ENCODE peak calls at places on chromosome 20, in five cellular contexts. One of them, this sample, is unnamed.

GRCh38 chr20:57594092-57594911 is 25.9 kb downstream of the ZBP1 start:
- DNase-seq in RWPE1: peak; percentile 77
- DNase-seq in dorsolateral prefrontal cortex: peak; percentile 58
- DNase-seq in lower lobe of right lung: peak; percentile 74
- DNase-seq in lung: peak; percentile 37
- DNase-seq in this sample: peak; percentile 43

GRCh38 chr20:46641424-46641823 is 9.8 kb downstream of the SLC13A3 start:
- DNase-seq in dorsolateral prefrontal cortex: no peak
- DNase-seq in lung: no peak
- DNase-seq in RWPE1: no peak
- DNase-seq in lower lobe of right lung: no peak
- DNase-seq in this sample: no peak

GRCh38 chr20:57211949-57212889 is 54.2 kb downstream of the BMP7 start:
- DNase-seq in RWPE1: peak; percentile 100
- DNase-seq in dorsolateral prefrontal cortex: no peak
- DNase-seq in lower lobe of right lung: no peak
- DNase-seq in lung: no peak
- DNase-seq in this sample: no peak

GRCh38 chr20:9298906-9299305 is 215.5 kb upstream of the LAMP5 start:
- DNase-seq in RWPE1: no peak
- DNase-seq in lung: no peak
- DNase-seq in dorsolateral prefrontal cortex: no peak
- DNase-seq in lower lobe of right lung: no peak
- DNase-seq in this sample: no peak

GRCh38 chr20:20498081-20498861 is 130.4 kb downstream of the INSM1 start:
- DNase-seq in lower lobe of right lung: no peak
- DNase-seq in dorsolateral prefrontal cortex: no peak
- DNase-seq in RWPE1: no peak
- DNase-seq in lung: no peak
- DNase-seq in this sample: no peak

GRCh38 chr20:23103284-23104018 is 17.3 kb upstream of the CD93 start:
- DNase-seq in lower lobe of right lung: no peak
- DNase-seq in dorsolateral prefrontal cortex: no peak
- DNase-seq in lung: no peak
- DNase-seq in RWPE1: no peak
- DNase-seq in this sample: no peak

GRCh38 chr20:57161478-57162194 is 104.8 kb downstream of the BMP7 start:
- DNase-seq in lower lobe of right lung: no peak
- DNase-seq in lung: no peak
- DNase-seq in dorsolateral prefrontal cortex: no peak
- DNase-seq in RWPE1: no peak
- DNase-seq in this sample: no peak

GRCh38 chr20:1855113-1855512 is 40.1 kb upstream of the SIRPA start:
- DNase-seq in lung: no peak
- DNase-seq in lower lobe of right lung: no peak
- DNase-seq in RWPE1: no peak
- DNase-seq in dorsolateral prefrontal cortex: no peak
- DNase-seq in this sample: no peak

GRCh38 chr20:56828402-56828801 is 199.3 kb downstream of the TFAP2C start:
- DNase-seq in dorsolateral prefrontal cortex: no peak
- DNase-seq in RWPE1: no peak
- DNase-seq in lung: no peak
- DNase-seq in lower lobe of right lung: no peak
- DNase-seq in this sample: no peak

GRCh38 chr20:56778765-56779195 is 149.7 kb downstream of the TFAP2C start:
- DNase-seq in dorsolateral prefrontal cortex: no peak
- DNase-seq in lower lobe of right lung: no peak
- DNase-seq in RWPE1: no peak
- DNase-seq in lung: no peak
- DNase-seq in this sample: peak; percentile 87

GRCh38 chr20:10090588-10091166 is 55.9 kb downstream of the ANKEF1 start:
- DNase-seq in lung: peak; percentile 35
- DNase-seq in lower lobe of right lung: peak; percentile 52
- DNase-seq in RWPE1: peak; percentile 64
- DNase-seq in dorsolateral prefrontal cortex: peak; percentile 41
- DNase-seq in this sample: peak; percentile 19

GRCh38 chr20:10779911-10780310 is 106.1 kb upstream of the JAG1 start:
- DNase-seq in lung: no peak
- DNase-seq in lower lobe of right lung: no peak
- DNase-seq in RWPE1: no peak
- DNase-seq in dorsolateral prefrontal cortex: no peak
- DNase-seq in this sample: no peak

GRCh38 chr20:3786126-3786484 is 435 bp downstream of the CENPB start:
- DNase-seq in dorsolateral prefrontal cortex: peak; percentile 61
- DNase-seq in lower lobe of right lung: peak; percentile 77
- DNase-seq in lung: no peak
- DNase-seq in RWPE1: no peak
- DNase-seq in this sample: peak; percentile 60

GRCh38 chr20:6994452-6994851 is 227.0 kb downstream of the BMP2 start:
- DNase-seq in dorsolateral prefrontal cortex: no peak
- DNase-seq in lung: no peak
- DNase-seq in lower lobe of right lung: no peak
- DNase-seq in RWPE1: peak; percentile 90
- DNase-seq in this sample: no peak

GRCh38 chr20:57102566-57102965 is 163.9 kb downstream of the BMP7 start:
- DNase-seq in lower lobe of right lung: peak; percentile 14
- DNase-seq in RWPE1: no peak
- DNase-seq in dorsolateral prefrontal cortex: no peak
- DNase-seq in lung: no peak
- DNase-seq in this sample: no peak

GRCh38 chr20:17967595-17968365 is 814 bp downstream of the SNX5 start:
- DNase-seq in dorsolateral prefrontal cortex: no peak
- DNase-seq in RWPE1: no peak
- DNase-seq in lower lobe of right lung: no peak
- DNase-seq in lung: no peak
- DNase-seq in this sample: no peak

GRCh38 chr20:19291818-19292132 is 79.3 kb downstream of the SLC24A3 start:
- DNase-seq in lower lobe of right lung: no peak
- DNase-seq in RWPE1: no peak
- DNase-seq in dorsolateral prefrontal cortex: no peak
- DNase-seq in lung: no peak
- DNase-seq in this sample: no peak

GRCh38 chr20:54208492-54209044 is 681 bp downstream of the PFDN4 start:
- DNase-seq in RWPE1: peak; percentile 55
- DNase-seq in lung: no peak
- DNase-seq in lower lobe of right lung: no peak
- DNase-seq in dorsolateral prefrontal cortex: no peak
- DNase-seq in this sample: peak; percentile 43

GRCh38 chr20:61169870-61170269 is 82.2 kb upstream of the CDH4 start:
- DNase-seq in dorsolateral prefrontal cortex: no peak
- DNase-seq in lung: no peak
- DNase-seq in RWPE1: no peak
- DNase-seq in lower lobe of right lung: no peak
- DNase-seq in this sample: no peak

GRCh38 chr20:46559001-46559400 is 8.5 kb upstream of the OCSTAMP start:
- DNase-seq in dorsolateral prefrontal cortex: no peak
- DNase-seq in RWPE1: no peak
- DNase-seq in lower lobe of right lung: no peak
- DNase-seq in lung: no peak
- DNase-seq in this sample: no peak

GRCh38 chr20:9912858-9913434 is 74.1 kb upstream of the PAK5 start:
- DNase-seq in RWPE1: peak; percentile 39
- DNase-seq in lower lobe of right lung: peak; percentile 44
- DNase-seq in dorsolateral prefrontal cortex: peak; percentile 45
- DNase-seq in lung: peak; percentile 38
- DNase-seq in this sample: peak; percentile 45

GRCh38 chr20:33334111-33334510 is 51.1 kb downstream of the BPIFB1 start:
- DNase-seq in lung: no peak
- DNase-seq in RWPE1: no peak
- DNase-seq in dorsolateral prefrontal cortex: no peak
- DNase-seq in lower lobe of right lung: no peak
- DNase-seq in this sample: no peak

GRCh38 chr20:44692932-44693476 is 22.2 kb upstream of the CCN5 start:
- DNase-seq in lower lobe of right lung: no peak
- DNase-seq in RWPE1: peak; percentile 98
- DNase-seq in dorsolateral prefrontal cortex: no peak
- DNase-seq in lung: peak; percentile 62
- DNase-seq in this sample: no peak
- TF ChIP-seq CTCF in lower lobe of right lung: no peak
- TF ChIP-seq CTCF in RWPE1: no peak
- TF ChIP-seq CTCF in dorsolateral prefrontal cortex: no peak
- TF ChIP-seq CTCF in lung: no peak
- TF ChIP-seq CTCF in this sample: no peak

GRCh38 chr20:36468149-36469000 is 72.9 kb upstream of the MYL9 start:
- DNase-seq in lung: no peak
- DNase-seq in RWPE1: no peak
- DNase-seq in dorsolateral prefrontal cortex: peak; percentile 62
- DNase-seq in lower lobe of right lung: no peak
- DNase-seq in this sample: no peak
- TF ChIP-seq CTCF in lung: no peak
- TF ChIP-seq CTCF in RWPE1: no peak
- TF ChIP-seq CTCF in dorsolateral prefrontal cortex: no peak
- TF ChIP-seq CTCF in lower lobe of right lung: no peak
- TF ChIP-seq CTCF in this sample: no peak

GRCh38 chr20:62965363-62965771 is 12.9 kb downstream of the SLC17A9 start:
- DNase-seq in RWPE1: no peak
- DNase-seq in lower lobe of right lung: no peak
- DNase-seq in dorsolateral prefrontal cortex: no peak
- DNase-seq in lung: no peak
- DNase-seq in this sample: no peak
- TF ChIP-seq CTCF in RWPE1: no peak
- TF ChIP-seq CTCF in lower lobe of right lung: no peak
- TF ChIP-seq CTCF in dorsolateral prefrontal cortex: no peak
- TF ChIP-seq CTCF in lung: no peak
- TF ChIP-seq CTCF in this sample: no peak

GRCh38 chr20:25065625-25066338 is 7.8 kb upstream of the ACSS1 start:
- DNase-seq in RWPE1: peak; percentile 65
- DNase-seq in lower lobe of right lung: no peak
- DNase-seq in lung: peak; percentile 62
- DNase-seq in dorsolateral prefrontal cortex: peak; percentile 72
- DNase-seq in this sample: peak; percentile 60
- TF ChIP-seq CTCF in RWPE1: peak; percentile 83
- TF ChIP-seq CTCF in lower lobe of right lung: peak; percentile 81
- TF ChIP-seq CTCF in lung: peak; percentile 83
- TF ChIP-seq CTCF in dorsolateral prefrontal cortex: peak; percentile 87
- TF ChIP-seq CTCF in this sample: peak; percentile 82

GRCh38 chr20:50850721-50851286 is 55.9 kb downstream of the BCAS4 start:
- DNase-seq in lung: no peak
- DNase-seq in lower lobe of right lung: no peak
- DNase-seq in RWPE1: no peak
- DNase-seq in dorsolateral prefrontal cortex: no peak
- DNase-seq in this sample: no peak
- TF ChIP-seq CTCF in lung: no peak
- TF ChIP-seq CTCF in lower lobe of right lung: no peak
- TF ChIP-seq CTCF in RWPE1: no peak
- TF ChIP-seq CTCF in dorsolateral prefrontal cortex: no peak
- TF ChIP-seq CTCF in this sample: no peak

GRCh38 chr20:44888226-44889103 is 3.0 kb downstream of the YWHAB start:
- DNase-seq in lower lobe of right lung: no peak
- DNase-seq in RWPE1: peak; percentile 78
- DNase-seq in lung: no peak
- DNase-seq in dorsolateral prefrontal cortex: no peak
- DNase-seq in this sample: no peak
- TF ChIP-seq CTCF in lower lobe of right lung: peak; percentile 33
- TF ChIP-seq CTCF in RWPE1: peak; percentile 22
- TF ChIP-seq CTCF in lung: no peak
- TF ChIP-seq CTCF in dorsolateral prefrontal cortex: peak; percentile 39
- TF ChIP-seq CTCF in this sample: peak; percentile 34

DNA sequence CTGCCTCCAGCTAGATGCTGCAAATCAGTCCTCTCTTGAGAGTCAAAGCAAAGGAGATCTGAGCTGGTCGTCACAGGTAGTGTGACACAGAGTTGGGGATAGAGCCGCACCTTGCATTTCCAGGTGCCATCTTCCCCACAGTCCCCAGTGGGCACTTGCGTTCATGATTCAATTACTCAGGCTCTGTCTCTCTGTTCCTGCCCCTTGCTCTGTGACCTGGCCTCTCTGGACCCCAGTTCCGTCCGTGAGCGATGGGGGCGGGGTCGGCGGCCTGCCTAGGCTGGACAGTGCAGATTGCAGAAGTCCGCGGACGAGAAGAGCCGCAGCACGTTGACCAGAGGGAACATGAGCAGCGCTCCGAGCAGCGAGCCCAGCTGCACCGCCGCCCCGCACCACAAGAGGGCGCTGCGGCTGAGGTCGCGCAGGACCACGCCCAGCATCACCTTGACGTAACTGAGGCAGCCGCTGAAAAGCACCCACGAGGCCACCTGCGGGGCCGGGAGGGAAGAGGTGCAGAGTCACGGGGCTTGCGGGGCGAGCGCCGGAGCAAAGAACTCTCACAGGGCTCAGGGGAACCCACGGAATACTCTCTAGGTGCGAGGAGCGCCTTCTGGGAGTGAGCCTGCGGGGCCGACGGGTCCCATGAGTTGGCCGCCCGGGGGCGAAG is 7.4 kb downstream of the SLC52A3 start:
- DNase-seq in lower lobe of right lung: peak; percentile 68
- DNase-seq in lung: no peak
- DNase-seq in dorsolateral prefrontal cortex: no peak
- DNase-seq in RWPE1: peak; percentile 42
- DNase-seq in this sample: no peak
- TF ChIP-seq CTCF in lower lobe of right lung: peak; percentile 81
- TF ChIP-seq CTCF in lung: peak; percentile 44
- TF ChIP-seq CTCF in dorsolateral prefrontal cortex: peak; percentile 64
- TF ChIP-seq CTCF in RWPE1: peak; percentile 78
- TF ChIP-seq CTCF in this sample: peak; percentile 78